ENCODE peak calls at places on chromosomes 6 and 20, in seven cellular contexts. One of them, this sample, is unnamed.

GRCh38 chr6:5681480-5681879 is 325.2 kb downstream of the NRN1 start:
- DNase-seq in tibial artery: no peak
- DNase-seq in HepG2: no peak
- DNase-seq in heart left ventricle: no peak
- DNase-seq in H9: no peak
- DNase-seq in B cell: peak
- DNase-seq in AG10803: no peak
- DNase-seq in this sample: no peak

GRCh38 chr20:51533291-51534172 is 9.0 kb downstream of the NFATC2 start:
- DNase-seq in tibial artery: no peak
- DNase-seq in HepG2: peak
- DNase-seq in heart left ventricle: no peak
- DNase-seq in H9: no peak
- DNase-seq in B cell: no peak
- DNase-seq in AG10803: peak
- DNase-seq in this sample: no peak

GRCh38 chr6:61711849-61712248 is 574.2 kb downstream of the KHDRBS2 start:
- DNase-seq in tibial artery: no peak
- DNase-seq in HepG2: no peak
- DNase-seq in heart left ventricle: no peak
- DNase-seq in H9: peak
- DNase-seq in B cell: no peak
- DNase-seq in AG10803: no peak
- DNase-seq in this sample: peak

GRCh38 chr6:127762284-127762683 is 138.6 kb downstream of the THEMIS start:
- DNase-seq in tibial artery: no peak
- DNase-seq in HepG2: no peak
- DNase-seq in heart left ventricle: no peak
- DNase-seq in H9: no peak
- DNase-seq in B cell: no peak
- DNase-seq in AG10803: no peak
- DNase-seq in this sample: no peak

GRCh38 chr6:110342759-110343158 is 15.4 kb downstream of the METTL24 start:
- DNase-seq in tibial artery: no peak
- DNase-seq in HepG2: no peak
- DNase-seq in heart left ventricle: no peak
- DNase-seq in H9: no peak
- DNase-seq in B cell: no peak
- DNase-seq in AG10803: no peak
- DNase-seq in this sample: no peak

GRCh38 chr6:168133186-168133585 is 54.2 kb upstream of the FRMD1 start:
- DNase-seq in tibial artery: no peak
- DNase-seq in HepG2: no peak
- DNase-seq in heart left ventricle: no peak
- DNase-seq in H9: peak
- DNase-seq in B cell: no peak
- DNase-seq in AG10803: peak
- DNase-seq in this sample: no peak

GRCh38 chr6:27279513-27280063 is 32.1 kb downstream of the PRSS16 start:
- DNase-seq in tibial artery: no peak
- DNase-seq in HepG2: no peak
- DNase-seq in heart left ventricle: no peak
- DNase-seq in H9: peak
- DNase-seq in B cell: no peak
- DNase-seq in AG10803: no peak
- DNase-seq in this sample: peak

GRCh38 chr6:33882154-33882553 is 78.4 kb upstream of the MLN start:
- DNase-seq in tibial artery: no peak
- DNase-seq in HepG2: no peak
- DNase-seq in heart left ventricle: no peak
- DNase-seq in H9: no peak
- DNase-seq in B cell: no peak
- DNase-seq in AG10803: no peak
- DNase-seq in this sample: no peak

GRCh38 chr6:161557333-161558107 is 283.7 kb upstream of the AGPAT4 start:
- DNase-seq in tibial artery: no peak
- DNase-seq in HepG2: no peak
- DNase-seq in heart left ventricle: no peak
- DNase-seq in H9: no peak
- DNase-seq in B cell: no peak
- DNase-seq in AG10803: no peak
- DNase-seq in this sample: peak

GRCh38 chr20:18312723-18313122 is 24.4 kb downstream of the ZNF133 start:
- DNase-seq in tibial artery: no peak
- DNase-seq in HepG2: no peak
- DNase-seq in heart left ventricle: no peak
- DNase-seq in H9: no peak
- DNase-seq in B cell: no peak
- DNase-seq in AG10803: no peak
- DNase-seq in this sample: no peak

GRCh38 chr20:64101731-64102621 is 5.4 kb downstream of the NPBWR2 start:
- DNase-seq in tibial artery: no peak
- DNase-seq in HepG2: no peak
- DNase-seq in heart left ventricle: peak
- DNase-seq in H9: peak
- DNase-seq in B cell: peak
- DNase-seq in AG10803: no peak
- DNase-seq in this sample: peak

GRCh38 chr20:16236589-16237241 is 336.5 kb downstream of the KIF16B start:
- DNase-seq in tibial artery: no peak
- DNase-seq in HepG2: no peak
- DNase-seq in heart left ventricle: no peak
- DNase-seq in H9: no peak
- DNase-seq in B cell: no peak
- DNase-seq in AG10803: no peak
- DNase-seq in this sample: no peak

GRCh38 chr6:41970436-41970846 is 28.8 kb upstream of the CCND3 start:
- DNase-seq in tibial artery: peak
- DNase-seq in HepG2: no peak
- DNase-seq in heart left ventricle: no peak
- DNase-seq in H9: no peak
- DNase-seq in B cell: no peak
- DNase-seq in AG10803: peak
- DNase-seq in this sample: no peak

GRCh38 chr20:17023036-17023435 is 203.8 kb upstream of the PCSK2 start:
- DNase-seq in tibial artery: no peak
- DNase-seq in HepG2: no peak
- DNase-seq in heart left ventricle: no peak
- DNase-seq in H9: no peak
- DNase-seq in B cell: no peak
- DNase-seq in AG10803: no peak
- DNase-seq in this sample: no peak

GRCh38 chr6:129748212-129748900 is 38.4 kb upstream of the ARHGAP18 start:
- DNase-seq in tibial artery: no peak
- DNase-seq in HepG2: peak
- DNase-seq in heart left ventricle: no peak
- DNase-seq in H9: peak
- DNase-seq in B cell: peak
- DNase-seq in AG10803: peak
- DNase-seq in this sample: no peak
- TF ChIP-seq CTCF in tibial artery: no peak
- TF ChIP-seq CTCF in HepG2: peak
- TF ChIP-seq CTCF in heart left ventricle: no peak
- TF ChIP-seq CTCF in H9: no peak
- TF ChIP-seq CTCF in B cell: no peak
- TF ChIP-seq CTCF in AG10803: no peak
- TF ChIP-seq CTCF in this sample: no peak

GRCh38 chr20:45111799-45112471 is 3.0 kb downstream of the WFDC5 start:
- DNase-seq in tibial artery: no peak
- DNase-seq in HepG2: peak
- DNase-seq in heart left ventricle: no peak
- DNase-seq in H9: peak
- DNase-seq in B cell: peak
- DNase-seq in AG10803: no peak
- DNase-seq in this sample: peak
- TF ChIP-seq CTCF in tibial artery: peak
- TF ChIP-seq CTCF in HepG2: peak
- TF ChIP-seq CTCF in heart left ventricle: peak
- TF ChIP-seq CTCF in H9: peak
- TF ChIP-seq CTCF in B cell: peak
- TF ChIP-seq CTCF in AG10803: peak
- TF ChIP-seq CTCF in this sample: peak

GRCh38 chr20:57503035-57503658 is 21.8 kb downstream of the CTCFL start:
- DNase-seq in tibial artery: no peak
- DNase-seq in HepG2: no peak
- DNase-seq in heart left ventricle: no peak
- DNase-seq in H9: no peak
- DNase-seq in B cell: peak
- DNase-seq in AG10803: no peak
- DNase-seq in this sample: no peak

GRCh38 chr20:57502331-57502700 is 22.6 kb downstream of the CTCFL start:
- DNase-seq in tibial artery: no peak
- DNase-seq in HepG2: no peak
- DNase-seq in heart left ventricle: no peak
- DNase-seq in H9: no peak
- DNase-seq in B cell: no peak
- DNase-seq in AG10803: no peak
- DNase-seq in this sample: no peak

GRCh38 chr20:57500235-57500634 is 24.7 kb downstream of the CTCFL start:
- DNase-seq in tibial artery: no peak
- DNase-seq in HepG2: no peak
- DNase-seq in heart left ventricle: no peak
- DNase-seq in H9: no peak
- DNase-seq in B cell: no peak
- DNase-seq in AG10803: no peak
- DNase-seq in this sample: no peak

GRCh38 chr20:57500941-57501340 is 24.0 kb downstream of the CTCFL start:
- DNase-seq in tibial artery: no peak
- DNase-seq in HepG2: no peak
- DNase-seq in heart left ventricle: no peak
- DNase-seq in H9: no peak
- DNase-seq in B cell: no peak
- DNase-seq in AG10803: no peak
- DNase-seq in this sample: no peak

DNA sequence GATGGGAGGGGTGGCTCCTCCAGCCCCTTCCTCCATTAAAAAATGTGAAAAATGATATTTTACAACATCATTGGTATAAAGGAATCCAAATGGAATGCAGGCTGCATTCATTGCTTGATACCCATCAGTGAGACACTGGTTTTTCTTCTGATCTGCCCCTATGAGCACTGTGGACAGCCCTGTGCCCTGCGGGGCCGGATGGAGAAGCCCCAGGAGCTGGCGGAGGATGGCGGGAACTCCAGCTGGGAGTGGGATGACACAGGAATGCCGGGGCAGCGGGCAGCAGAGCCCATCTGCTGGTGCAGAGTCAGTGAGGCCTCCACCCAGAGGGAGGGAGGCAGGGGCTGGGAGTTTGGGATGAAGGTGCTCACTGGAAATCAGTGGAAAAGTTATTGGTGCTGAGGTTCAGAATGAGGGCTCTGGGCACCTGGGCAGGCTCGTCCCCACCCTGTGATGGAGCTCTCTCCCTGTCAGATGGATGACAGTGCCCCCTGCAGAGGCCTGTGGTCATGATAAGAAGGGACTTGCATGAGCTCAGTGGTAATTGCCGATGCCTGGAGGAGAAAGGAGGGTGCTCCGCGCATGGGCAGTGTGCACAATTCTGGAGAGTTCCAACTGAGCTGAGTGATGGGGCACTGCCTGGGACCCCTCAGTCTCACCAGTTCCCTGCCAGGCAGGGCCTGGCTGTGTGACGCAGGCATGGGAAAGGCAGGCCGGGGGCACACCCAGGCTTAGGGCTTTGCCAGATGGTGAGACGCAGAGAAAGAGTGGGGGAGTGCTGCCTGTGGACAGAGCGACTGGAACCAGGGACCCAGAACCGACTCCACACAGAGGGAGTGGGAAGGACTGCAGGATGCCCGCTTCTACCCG is 23.2 kb downstream of the CTCFL start:
- DNase-seq in tibial artery: no peak
- DNase-seq in HepG2: no peak
- DNase-seq in heart left ventricle: no peak
- DNase-seq in H9: peak
- DNase-seq in B cell: no peak
- DNase-seq in AG10803: peak
- DNase-seq in this sample: no peak
- TF ChIP-seq CTCF in tibial artery: no peak
- TF ChIP-seq CTCF in HepG2: no peak
- TF ChIP-seq CTCF in heart left ventricle: no peak
- TF ChIP-seq CTCF in H9: no peak
- TF ChIP-seq CTCF in B cell: no peak
- TF ChIP-seq CTCF in AG10803: no peak
- TF ChIP-seq CTCF in this sample: no peak

GRCh38 chr20:41800040-41800439 is 181.9 kb upstream of the CHD6 start:
- DNase-seq in tibial artery: no peak
- DNase-seq in HepG2: no peak
- DNase-seq in heart left ventricle: no peak
- DNase-seq in H9: no peak
- DNase-seq in B cell: no peak
- DNase-seq in AG10803: no peak
- DNase-seq in this sample: no peak

DNA sequence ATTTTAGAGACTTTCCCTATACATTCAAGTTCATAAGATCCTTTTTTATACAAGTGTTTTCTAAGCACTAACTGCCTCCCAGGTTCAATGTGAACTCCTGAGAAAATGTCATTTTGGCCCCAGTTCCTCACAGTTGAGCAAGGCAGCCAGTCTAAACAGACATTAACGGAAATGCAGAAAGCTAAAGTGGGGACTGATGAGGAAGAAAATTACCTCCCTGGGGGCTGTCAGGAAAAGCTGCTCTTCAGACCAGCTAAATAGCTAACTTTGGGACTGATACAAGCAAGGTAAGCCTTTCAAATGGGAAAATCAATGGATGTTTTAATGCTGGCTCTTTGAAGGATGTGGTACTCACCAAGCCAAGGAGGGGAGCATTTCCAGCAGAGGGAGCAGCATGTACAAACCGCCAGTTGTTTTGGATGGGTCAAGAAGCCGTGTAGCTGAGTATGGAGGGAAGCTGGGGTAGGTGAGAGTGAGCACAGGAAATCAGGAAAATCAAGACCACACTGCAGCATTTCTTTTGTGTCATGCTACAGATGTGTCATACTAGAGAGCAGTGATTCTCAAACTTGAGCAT is 180.8 kb upstream of the CHD6 start:
- DNase-seq in tibial artery: no peak
- DNase-seq in HepG2: no peak
- DNase-seq in heart left ventricle: no peak
- DNase-seq in H9: peak
- DNase-seq in B cell: no peak
- DNase-seq in AG10803: no peak
- DNase-seq in this sample: no peak
- TF ChIP-seq CTCF in tibial artery: no peak
- TF ChIP-seq CTCF in HepG2: no peak
- TF ChIP-seq CTCF in heart left ventricle: no peak
- TF ChIP-seq CTCF in H9: peak
- TF ChIP-seq CTCF in B cell: no peak
- TF ChIP-seq CTCF in AG10803: no peak
- TF ChIP-seq CTCF in this sample: no peak